ENCODE peak calls at places on chromosomes 5 and 9, in ten cellular contexts. One of them, this sample, is unnamed.

GRCh38 chr9:136001231-136001630 is 40.1 kb upstream of the UBAC1 start:
- DNase-seq in AG09309: no peak
- DNase-seq in upper lobe of right lung: no peak
- DNase-seq in HepG2: peak
- DNase-seq in endodermal cell: peak
- DNase-seq in left ventricle myocardium inferior: no peak
- DNase-seq in GM23338: peak
- DNase-seq in neural progenitor cell: no peak
- DNase-seq in cardiac fibroblast: no peak
- DNase-seq in astrocyte: no peak
- DNase-seq in this sample: no peak

GRCh38 chr5:94017579-94017978 is 276.2 kb upstream of the POU5F2 start:
- DNase-seq in AG09309: no peak
- DNase-seq in upper lobe of right lung: no peak
- DNase-seq in HepG2: no peak
- DNase-seq in endodermal cell: no peak
- DNase-seq in left ventricle myocardium inferior: no peak
- DNase-seq in GM23338: no peak
- DNase-seq in neural progenitor cell: no peak
- DNase-seq in cardiac fibroblast: peak
- DNase-seq in astrocyte: peak
- DNase-seq in this sample: peak

GRCh38 chr5:169154660-169155059 is 146.3 kb downstream of the SLIT3 start:
- DNase-seq in AG09309: no peak
- DNase-seq in upper lobe of right lung: no peak
- DNase-seq in HepG2: no peak
- DNase-seq in endodermal cell: no peak
- DNase-seq in left ventricle myocardium inferior: no peak
- DNase-seq in GM23338: no peak
- DNase-seq in neural progenitor cell: no peak
- DNase-seq in cardiac fibroblast: no peak
- DNase-seq in astrocyte: no peak
- DNase-seq in this sample: no peak

GRCh38 chr5:53515988-53516387 is 35.6 kb downstream of the FST start:
- DNase-seq in AG09309: no peak
- DNase-seq in upper lobe of right lung: no peak
- DNase-seq in HepG2: no peak
- DNase-seq in endodermal cell: no peak
- DNase-seq in left ventricle myocardium inferior: no peak
- DNase-seq in GM23338: no peak
- DNase-seq in neural progenitor cell: no peak
- DNase-seq in cardiac fibroblast: no peak
- DNase-seq in astrocyte: peak
- DNase-seq in this sample: no peak

GRCh38 chr9:111961575-111961974 is 65.0 kb downstream of the UGCG start:
- DNase-seq in AG09309: no peak
- DNase-seq in upper lobe of right lung: no peak
- DNase-seq in HepG2: no peak
- DNase-seq in endodermal cell: no peak
- DNase-seq in left ventricle myocardium inferior: no peak
- DNase-seq in GM23338: no peak
- DNase-seq in neural progenitor cell: no peak
- DNase-seq in cardiac fibroblast: no peak
- DNase-seq in astrocyte: peak
- DNase-seq in this sample: peak

GRCh38 chr9:78866228-78867132 is 569.6 kb downstream of the PSAT1 start:
- DNase-seq in AG09309: peak
- DNase-seq in upper lobe of right lung: no peak
- DNase-seq in HepG2: peak
- DNase-seq in endodermal cell: no peak
- DNase-seq in left ventricle myocardium inferior: no peak
- DNase-seq in GM23338: no peak
- DNase-seq in neural progenitor cell: no peak
- DNase-seq in cardiac fibroblast: peak
- DNase-seq in astrocyte: peak
- DNase-seq in this sample: peak

GRCh38 chr5:124732349-124732875 is 14.0 kb downstream of the ZNF608 start:
- DNase-seq in AG09309: no peak
- DNase-seq in upper lobe of right lung: no peak
- DNase-seq in HepG2: no peak
- DNase-seq in endodermal cell: peak
- DNase-seq in left ventricle myocardium inferior: no peak
- DNase-seq in GM23338: no peak
- DNase-seq in neural progenitor cell: no peak
- DNase-seq in cardiac fibroblast: no peak
- DNase-seq in astrocyte: no peak
- DNase-seq in this sample: no peak

GRCh38 chr9:77838986-77839385 is 190.9 kb upstream of the GNA14 start:
- DNase-seq in AG09309: no peak
- DNase-seq in upper lobe of right lung: no peak
- DNase-seq in HepG2: no peak
- DNase-seq in endodermal cell: no peak
- DNase-seq in left ventricle myocardium inferior: no peak
- DNase-seq in GM23338: no peak
- DNase-seq in neural progenitor cell: no peak
- DNase-seq in cardiac fibroblast: no peak
- DNase-seq in astrocyte: no peak
- DNase-seq in this sample: no peak

GRCh38 chr9:125514468-125514867 is 192.5 kb downstream of the MAPKAP1 start:
- DNase-seq in AG09309: no peak
- DNase-seq in upper lobe of right lung: no peak
- DNase-seq in HepG2: no peak
- DNase-seq in endodermal cell: no peak
- DNase-seq in left ventricle myocardium inferior: no peak
- DNase-seq in GM23338: no peak
- DNase-seq in neural progenitor cell: no peak
- DNase-seq in cardiac fibroblast: no peak
- DNase-seq in astrocyte: no peak
- DNase-seq in this sample: no peak

GRCh38 chr5:33524476-33524875 is 83.7 kb downstream of the TARS1 start:
- DNase-seq in AG09309: no peak
- DNase-seq in upper lobe of right lung: no peak
- DNase-seq in HepG2: no peak
- DNase-seq in endodermal cell: no peak
- DNase-seq in left ventricle myocardium inferior: no peak
- DNase-seq in GM23338: no peak
- DNase-seq in neural progenitor cell: no peak
- DNase-seq in cardiac fibroblast: no peak
- DNase-seq in astrocyte: no peak
- DNase-seq in this sample: peak
- H3K4me3 ChIP-seq in AG09309: no peak
- H3K4me3 ChIP-seq in upper lobe of right lung: no peak
- H3K4me3 ChIP-seq in HepG2: no peak
- H3K4me3 ChIP-seq in endodermal cell: no peak
- H3K4me3 ChIP-seq in left ventricle myocardium inferior: no peak
- H3K4me3 ChIP-seq in GM23338: no peak
- H3K4me3 ChIP-seq in neural progenitor cell: no peak
- H3K4me3 ChIP-seq in cardiac fibroblast: no peak
- H3K4me3 ChIP-seq in astrocyte: no peak
- H3K4me3 ChIP-seq in this sample: no peak

GRCh38 chr9:25350011-25350410 is 328.2 kb downstream of the TUSC1 start:
- DNase-seq in AG09309: no peak
- DNase-seq in upper lobe of right lung: no peak
- DNase-seq in HepG2: no peak
- DNase-seq in endodermal cell: no peak
- DNase-seq in left ventricle myocardium inferior: no peak
- DNase-seq in GM23338: no peak
- DNase-seq in neural progenitor cell: no peak
- DNase-seq in cardiac fibroblast: no peak
- DNase-seq in astrocyte: no peak
- DNase-seq in this sample: no peak
- TF ChIP-seq CTCF in AG09309: no peak
- TF ChIP-seq CTCF in upper lobe of right lung: no peak
- TF ChIP-seq CTCF in HepG2: no peak
- TF ChIP-seq CTCF in endodermal cell: no peak
- TF ChIP-seq CTCF in left ventricle myocardium inferior: no peak
- TF ChIP-seq CTCF in GM23338: no peak
- TF ChIP-seq CTCF in neural progenitor cell: peak
- TF ChIP-seq CTCF in cardiac fibroblast: no peak
- TF ChIP-seq CTCF in astrocyte: no peak
- TF ChIP-seq CTCF in this sample: no peak

DNA sequence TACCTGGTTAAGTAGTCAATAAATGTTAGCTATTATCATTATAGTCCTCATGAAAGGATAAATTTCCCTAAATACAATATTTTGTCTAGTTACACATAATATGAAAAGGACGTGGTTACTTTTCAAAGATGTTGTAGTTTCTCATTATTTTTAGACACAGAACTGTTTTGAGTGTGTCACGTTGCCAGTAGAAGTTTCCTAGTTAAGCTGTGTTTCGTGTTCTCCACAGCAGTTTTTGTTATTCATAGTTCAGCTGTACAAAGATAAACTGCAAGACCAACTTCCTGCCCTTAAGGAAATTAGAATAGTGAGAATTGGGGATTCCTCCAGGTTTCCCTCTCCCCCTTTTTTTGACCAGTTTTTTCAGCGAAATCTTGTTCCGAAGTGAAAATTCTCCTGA is 176.0 kb downstream of the PAM start:
- DNase-seq in AG09309: no peak
- DNase-seq in upper lobe of right lung: no peak
- DNase-seq in HepG2: no peak
- DNase-seq in endodermal cell: no peak
- DNase-seq in left ventricle myocardium inferior: no peak
- DNase-seq in GM23338: no peak
- DNase-seq in neural progenitor cell: no peak
- DNase-seq in cardiac fibroblast: no peak
- DNase-seq in astrocyte: no peak
- DNase-seq in this sample: peak
- H3K4me3 ChIP-seq in AG09309: no peak
- H3K4me3 ChIP-seq in upper lobe of right lung: no peak
- H3K4me3 ChIP-seq in HepG2: no peak
- H3K4me3 ChIP-seq in endodermal cell: no peak
- H3K4me3 ChIP-seq in left ventricle myocardium inferior: no peak
- H3K4me3 ChIP-seq in GM23338: no peak
- H3K4me3 ChIP-seq in neural progenitor cell: no peak
- H3K4me3 ChIP-seq in cardiac fibroblast: no peak
- H3K4me3 ChIP-seq in astrocyte: no peak
- H3K4me3 ChIP-seq in this sample: no peak

GRCh38 chr5:2744485-2744884 is 7.0 kb downstream of the IRX2 start:
- DNase-seq in AG09309: no peak
- DNase-seq in upper lobe of right lung: no peak
- DNase-seq in HepG2: no peak
- DNase-seq in endodermal cell: peak
- DNase-seq in left ventricle myocardium inferior: no peak
- DNase-seq in GM23338: no peak
- DNase-seq in neural progenitor cell: no peak
- DNase-seq in cardiac fibroblast: peak
- DNase-seq in astrocyte: peak
- DNase-seq in this sample: no peak

GRCh38 chr5:2748180-2748840 is 3.2 kb downstream of the IRX2 start:
- DNase-seq in AG09309: no peak
- DNase-seq in upper lobe of right lung: no peak
- DNase-seq in HepG2: no peak
- DNase-seq in endodermal cell: no peak
- DNase-seq in left ventricle myocardium inferior: no peak
- DNase-seq in GM23338: peak
- DNase-seq in neural progenitor cell: no peak
- DNase-seq in cardiac fibroblast: no peak
- DNase-seq in astrocyte: no peak
- DNase-seq in this sample: no peak

GRCh38 chr5:2747372-2748179 is 3.9 kb downstream of the IRX2 start:
- DNase-seq in AG09309: no peak
- DNase-seq in upper lobe of right lung: no peak
- DNase-seq in HepG2: no peak
- DNase-seq in endodermal cell: peak
- DNase-seq in left ventricle myocardium inferior: no peak
- DNase-seq in GM23338: no peak
- DNase-seq in neural progenitor cell: no peak
- DNase-seq in cardiac fibroblast: no peak
- DNase-seq in astrocyte: peak
- DNase-seq in this sample: no peak

GRCh38 chr5:2748841-2749513 is 2.5 kb downstream of the IRX2 start:
- DNase-seq in AG09309: no peak
- DNase-seq in upper lobe of right lung: no peak
- DNase-seq in HepG2: no peak
- DNase-seq in endodermal cell: peak
- DNase-seq in left ventricle myocardium inferior: no peak
- DNase-seq in GM23338: peak
- DNase-seq in neural progenitor cell: no peak
- DNase-seq in cardiac fibroblast: no peak
- DNase-seq in astrocyte: no peak
- DNase-seq in this sample: no peak

GRCh38 chr5:2746642-2747041 is 4.8 kb downstream of the IRX2 start:
- DNase-seq in AG09309: no peak
- DNase-seq in upper lobe of right lung: no peak
- DNase-seq in HepG2: no peak
- DNase-seq in endodermal cell: peak
- DNase-seq in left ventricle myocardium inferior: no peak
- DNase-seq in GM23338: peak
- DNase-seq in neural progenitor cell: no peak
- DNase-seq in cardiac fibroblast: no peak
- DNase-seq in astrocyte: peak
- DNase-seq in this sample: no peak
- TF ChIP-seq CTCF in AG09309: no peak
- TF ChIP-seq CTCF in upper lobe of right lung: no peak
- TF ChIP-seq CTCF in HepG2: no peak
- TF ChIP-seq CTCF in endodermal cell: peak
- TF ChIP-seq CTCF in left ventricle myocardium inferior: no peak
- TF ChIP-seq CTCF in GM23338: peak
- TF ChIP-seq CTCF in neural progenitor cell: peak
- TF ChIP-seq CTCF in cardiac fibroblast: no peak
- TF ChIP-seq CTCF in astrocyte: no peak
- TF ChIP-seq CTCF in this sample: no peak

DNA sequence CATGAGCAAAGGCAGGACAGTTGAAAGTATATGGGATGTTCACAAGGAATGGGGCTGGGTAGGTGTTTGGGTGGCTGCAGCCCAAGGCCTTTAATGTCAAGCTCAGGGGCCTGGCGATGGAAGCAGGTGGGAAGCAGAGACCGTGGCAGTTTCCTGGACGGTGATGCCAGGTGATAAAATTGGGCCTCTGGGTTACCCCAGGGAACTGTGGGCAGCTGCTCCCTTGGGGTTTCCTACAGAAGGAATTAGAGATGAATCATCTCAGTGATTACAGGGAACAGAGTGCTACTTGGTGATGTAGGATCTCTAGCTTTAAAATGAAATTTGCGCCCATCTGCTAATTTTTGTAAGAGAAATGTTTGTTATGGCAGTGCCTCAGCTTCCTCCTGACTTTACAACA is 39.2 kb downstream of the TSTD2 start:
- DNase-seq in AG09309: no peak
- DNase-seq in upper lobe of right lung: no peak
- DNase-seq in HepG2: no peak
- DNase-seq in endodermal cell: no peak
- DNase-seq in left ventricle myocardium inferior: no peak
- DNase-seq in GM23338: no peak
- DNase-seq in neural progenitor cell: no peak
- DNase-seq in cardiac fibroblast: no peak
- DNase-seq in astrocyte: no peak
- DNase-seq in this sample: no peak
- H3K4me3 ChIP-seq in AG09309: no peak
- H3K4me3 ChIP-seq in upper lobe of right lung: no peak
- H3K4me3 ChIP-seq in HepG2: no peak
- H3K4me3 ChIP-seq in endodermal cell: no peak
- H3K4me3 ChIP-seq in left ventricle myocardium inferior: peak
- H3K4me3 ChIP-seq in GM23338: no peak
- H3K4me3 ChIP-seq in neural progenitor cell: no peak
- H3K4me3 ChIP-seq in cardiac fibroblast: no peak
- H3K4me3 ChIP-seq in astrocyte: no peak
- H3K4me3 ChIP-seq in this sample: no peak